ENCODE peak calls at places on chromosomes 3 and 15, in seven cellular contexts. One of them, this sample, is unnamed.

GRCh38 chr3:126485956-126486884 is 10.5 kb upstream of the ZXDC start:
- DNase-seq in anterior cingulate cortex: no peak
- DNase-seq in glutamatergic neuron: no peak
- DNase-seq in AG08395: no peak
- DNase-seq in RKO: no peak
- DNase-seq in amygdala: no peak
- DNase-seq in D341Med: no peak
- DNase-seq in this sample: no peak

GRCh38 chr3:127226946-127227842 is 34.3 kb downstream of the PRR23E start:
- DNase-seq in AG08395: no peak
- DNase-seq in D341Med: no peak
- DNase-seq in amygdala: no peak
- DNase-seq in RKO: no peak
- DNase-seq in glutamatergic neuron: no peak
- DNase-seq in anterior cingulate cortex: no peak
- DNase-seq in this sample: no peak

GRCh38 chr15:100256096-100256984 is 85.4 kb downstream of the ADAMTS17 start:
- DNase-seq in anterior cingulate cortex: no peak
- DNase-seq in D341Med: peak
- DNase-seq in glutamatergic neuron: no peak
- DNase-seq in AG08395: no peak
- DNase-seq in amygdala: no peak
- DNase-seq in RKO: no peak
- DNase-seq in this sample: no peak

GRCh38 chr3:105343991-105344390 is 22.7 kb upstream of the ALCAM start:
- DNase-seq in D341Med: no peak
- DNase-seq in anterior cingulate cortex: no peak
- DNase-seq in AG08395: no peak
- DNase-seq in amygdala: no peak
- DNase-seq in RKO: no peak
- DNase-seq in glutamatergic neuron: no peak
- DNase-seq in this sample: no peak

GRCh38 chr15:85618956-85619491 is 175.7 kb downstream of the KLHL25 start:
- DNase-seq in AG08395: peak
- DNase-seq in anterior cingulate cortex: peak
- DNase-seq in RKO: no peak
- DNase-seq in amygdala: no peak
- DNase-seq in D341Med: no peak
- DNase-seq in glutamatergic neuron: peak
- DNase-seq in this sample: no peak

GRCh38 chr15:96180062-96180745 is 150.3 kb upstream of the NR2F2 start:
- DNase-seq in D341Med: no peak
- DNase-seq in amygdala: no peak
- DNase-seq in RKO: no peak
- DNase-seq in glutamatergic neuron: no peak
- DNase-seq in anterior cingulate cortex: no peak
- DNase-seq in AG08395: no peak
- DNase-seq in this sample: no peak

GRCh38 chr3:41612853-41613252 is 349.1 kb downstream of the ULK4 start:
- DNase-seq in amygdala: no peak
- DNase-seq in D341Med: no peak
- DNase-seq in AG08395: no peak
- DNase-seq in glutamatergic neuron: no peak
- DNase-seq in anterior cingulate cortex: no peak
- DNase-seq in RKO: no peak
- DNase-seq in this sample: no peak

GRCh38 chr15:64180235-64180824 is 17.5 kb upstream of the PPIB start:
- DNase-seq in D341Med: peak
- DNase-seq in amygdala: no peak
- DNase-seq in AG08395: no peak
- DNase-seq in glutamatergic neuron: peak
- DNase-seq in anterior cingulate cortex: peak
- DNase-seq in RKO: no peak
- DNase-seq in this sample: peak

GRCh38 chr3:3737511-3737910 is 61.7 kb upstream of the LRRN1 start:
- DNase-seq in AG08395: no peak
- DNase-seq in amygdala: no peak
- DNase-seq in glutamatergic neuron: no peak
- DNase-seq in anterior cingulate cortex: no peak
- DNase-seq in RKO: no peak
- DNase-seq in D341Med: no peak
- DNase-seq in this sample: no peak

GRCh38 chr3:119700269-119700919 is 2.4 kb upstream of the CFAP91 start:
- DNase-seq in glutamatergic neuron: no peak
- DNase-seq in D341Med: no peak
- DNase-seq in RKO: peak
- DNase-seq in AG08395: no peak
- DNase-seq in amygdala: no peak
- DNase-seq in anterior cingulate cortex: no peak
- DNase-seq in this sample: no peak

GRCh38 chr3:36193448-36193847 is 186.9 kb upstream of the STAC start:
- DNase-seq in amygdala: no peak
- DNase-seq in glutamatergic neuron: no peak
- DNase-seq in AG08395: no peak
- DNase-seq in D341Med: no peak
- DNase-seq in RKO: no peak
- DNase-seq in anterior cingulate cortex: no peak
- DNase-seq in this sample: no peak

GRCh38 chr3:187593347-187593850 is 76.8 kb downstream of the SST start:
- DNase-seq in glutamatergic neuron: no peak
- DNase-seq in anterior cingulate cortex: no peak
- DNase-seq in amygdala: no peak
- DNase-seq in RKO: no peak
- DNase-seq in AG08395: no peak
- DNase-seq in D341Med: no peak
- DNase-seq in this sample: no peak

GRCh38 chr3:176994876-176995781 is 202.2 kb downstream of the TBL1XR1 start:
- DNase-seq in D341Med: no peak
- DNase-seq in amygdala: no peak
- DNase-seq in anterior cingulate cortex: no peak
- DNase-seq in AG08395: no peak
- DNase-seq in glutamatergic neuron: no peak
- DNase-seq in RKO: no peak
- DNase-seq in this sample: no peak

GRCh38 chr3:140857993-140858392 is 83.6 kb upstream of the SLC25A36 start:
- DNase-seq in D341Med: no peak
- DNase-seq in AG08395: no peak
- DNase-seq in amygdala: no peak
- DNase-seq in RKO: no peak
- DNase-seq in glutamatergic neuron: no peak
- DNase-seq in anterior cingulate cortex: no peak
- DNase-seq in this sample: no peak

GRCh38 chr3:169147246-169148008 is 516.1 kb downstream of the MECOM start:
- DNase-seq in RKO: peak
- DNase-seq in anterior cingulate cortex: no peak
- DNase-seq in AG08395: peak
- DNase-seq in glutamatergic neuron: peak
- DNase-seq in amygdala: no peak
- DNase-seq in D341Med: peak
- DNase-seq in this sample: no peak

GRCh38 chr3:183161552-183162345 is 785 bp downstream of the LAMP3 start:
- DNase-seq in glutamatergic neuron: no peak
- DNase-seq in amygdala: no peak
- DNase-seq in RKO: no peak
- DNase-seq in anterior cingulate cortex: no peak
- DNase-seq in AG08395: no peak
- DNase-seq in D341Med: no peak
- DNase-seq in this sample: no peak

GRCh38 chr3:180875071-180875698 is 37.3 kb upstream of the FXR1 start:
- DNase-seq in amygdala: no peak
- DNase-seq in RKO: no peak
- DNase-seq in anterior cingulate cortex: no peak
- DNase-seq in D341Med: no peak
- DNase-seq in glutamatergic neuron: no peak
- DNase-seq in AG08395: no peak
- DNase-seq in this sample: no peak

GRCh38 chr15:45454825-45455224 is 67.7 kb downstream of the SLC30A4 start:
- DNase-seq in anterior cingulate cortex: no peak
- DNase-seq in amygdala: no peak
- DNase-seq in RKO: peak
- DNase-seq in glutamatergic neuron: no peak
- DNase-seq in D341Med: no peak
- DNase-seq in AG08395: peak
- DNase-seq in this sample: no peak

GRCh38 chr15:73265536-73266153 is 103.1 kb downstream of the HCN4 start:
- DNase-seq in glutamatergic neuron: peak
- DNase-seq in D341Med: peak
- DNase-seq in anterior cingulate cortex: no peak
- DNase-seq in amygdala: no peak
- DNase-seq in RKO: peak
- DNase-seq in AG08395: peak
- DNase-seq in this sample: no peak

This sample was measured in NCI-H187 treated with DMSO at 0.1 percent for 48 hours.